ENCODE peak calls at places on chromosomes 7 and 10, in seven cellular contexts. One of them, this sample, is unnamed.

GRCh38 chr10:31820096-31820495 is 108.5 kb downstream of the ARHGAP12 start:
- DNase-seq in RWPE1: no peak
- DNase-seq in posterior vena cava: no peak
- DNase-seq in NCI-H146: no peak
- DNase-seq in astrocyte: peak
- DNase-seq in T-cell: no peak
- DNase-seq in adrenal gland: no peak
- DNase-seq in this sample: no peak

GRCh38 chr7:72493850-72494661 is 81.9 kb upstream of the CALN1 start:
- DNase-seq in RWPE1: peak
- DNase-seq in posterior vena cava: no peak
- DNase-seq in NCI-H146: peak
- DNase-seq in astrocyte: peak
- DNase-seq in T-cell: peak
- DNase-seq in adrenal gland: peak
- DNase-seq in this sample: peak

GRCh38 chr10:13704969-13705368 is 118.2 kb downstream of the PRPF18 start:
- DNase-seq in RWPE1: no peak
- DNase-seq in posterior vena cava: no peak
- DNase-seq in NCI-H146: no peak
- DNase-seq in astrocyte: no peak
- DNase-seq in T-cell: no peak
- DNase-seq in adrenal gland: no peak
- DNase-seq in this sample: no peak

GRCh38 chr10:78210976-78211375 is 177.3 kb downstream of the RPS24 start:
- DNase-seq in RWPE1: no peak
- DNase-seq in posterior vena cava: peak
- DNase-seq in NCI-H146: no peak
- DNase-seq in astrocyte: no peak
- DNase-seq in T-cell: no peak
- DNase-seq in adrenal gland: no peak
- DNase-seq in this sample: no peak

GRCh38 chr10:79070611-79071534 is 2.1 kb downstream of the ZMIZ1 start:
- DNase-seq in RWPE1: peak
- DNase-seq in posterior vena cava: peak
- DNase-seq in NCI-H146: peak
- DNase-seq in astrocyte: peak
- DNase-seq in T-cell: no peak
- DNase-seq in adrenal gland: peak
- DNase-seq in this sample: peak

GRCh38 chr7:5284304-5285281 is 1.9 kb downstream of the SLC29A4 start:
- DNase-seq in RWPE1: no peak
- DNase-seq in posterior vena cava: no peak
- DNase-seq in NCI-H146: peak
- DNase-seq in astrocyte: no peak
- DNase-seq in T-cell: no peak
- DNase-seq in adrenal gland: peak
- DNase-seq in this sample: no peak

GRCh38 chr7:27922907-27923306 is 182.9 kb downstream of the TAX1BP1 start:
- DNase-seq in RWPE1: no peak
- DNase-seq in posterior vena cava: no peak
- DNase-seq in NCI-H146: no peak
- DNase-seq in astrocyte: no peak
- DNase-seq in T-cell: no peak
- DNase-seq in adrenal gland: no peak
- DNase-seq in this sample: no peak

GRCh38 chr10:50419756-50420155 is 168.4 kb upstream of the ASAH2 start:
- DNase-seq in RWPE1: no peak
- DNase-seq in posterior vena cava: no peak
- DNase-seq in NCI-H146: no peak
- DNase-seq in astrocyte: no peak
- DNase-seq in T-cell: no peak
- DNase-seq in adrenal gland: no peak
- DNase-seq in this sample: no peak

GRCh38 chr7:44073664-44074348 is 8.4 kb upstream of the PGAM2 start:
- DNase-seq in RWPE1: peak
- DNase-seq in posterior vena cava: peak
- DNase-seq in NCI-H146: no peak
- DNase-seq in astrocyte: peak
- DNase-seq in T-cell: peak
- DNase-seq in adrenal gland: peak
- DNase-seq in this sample: peak

GRCh38 chr7:136555933-136556332 is 312.5 kb upstream of the CHRM2 start:
- DNase-seq in RWPE1: no peak
- DNase-seq in posterior vena cava: no peak
- DNase-seq in NCI-H146: no peak
- DNase-seq in astrocyte: peak
- DNase-seq in T-cell: no peak
- DNase-seq in adrenal gland: no peak
- DNase-seq in this sample: no peak

GRCh38 chr10:126315471-126316177 is 72.7 kb downstream of the ADAM12 start:
- DNase-seq in RWPE1: no peak
- DNase-seq in posterior vena cava: no peak
- DNase-seq in NCI-H146: no peak
- DNase-seq in astrocyte: peak
- DNase-seq in T-cell: no peak
- DNase-seq in adrenal gland: no peak
- DNase-seq in this sample: no peak

GRCh38 chr10:1379601-1380000 is 323.4 kb downstream of the WDR37 start:
- DNase-seq in RWPE1: no peak
- DNase-seq in posterior vena cava: no peak
- DNase-seq in NCI-H146: no peak
- DNase-seq in astrocyte: no peak
- DNase-seq in T-cell: no peak
- DNase-seq in adrenal gland: no peak
- DNase-seq in this sample: no peak

GRCh38 chr10:131693766-131694165 is 207.0 kb upstream of the PPP2R2D start:
- DNase-seq in RWPE1: no peak
- DNase-seq in posterior vena cava: peak
- DNase-seq in NCI-H146: no peak
- DNase-seq in astrocyte: no peak
- DNase-seq in T-cell: no peak
- DNase-seq in adrenal gland: no peak
- DNase-seq in this sample: no peak

GRCh38 chr7:36962367-36962766 is 238.1 kb upstream of the AOAH start:
- DNase-seq in RWPE1: no peak
- DNase-seq in posterior vena cava: no peak
- DNase-seq in NCI-H146: no peak
- DNase-seq in astrocyte: peak
- DNase-seq in T-cell: no peak
- DNase-seq in adrenal gland: no peak
- DNase-seq in this sample: no peak

GRCh38 chr7:36862685-36863375 is 138.5 kb upstream of the AOAH start:
- DNase-seq in RWPE1: no peak
- DNase-seq in posterior vena cava: no peak
- DNase-seq in NCI-H146: no peak
- DNase-seq in astrocyte: peak
- DNase-seq in T-cell: no peak
- DNase-seq in adrenal gland: no peak
- DNase-seq in this sample: no peak

GRCh38 chr7:79287976-79288375 is 165.5 kb downstream of the MAGI2 start:
- DNase-seq in RWPE1: no peak
- DNase-seq in posterior vena cava: no peak
- DNase-seq in NCI-H146: no peak
- DNase-seq in astrocyte: peak
- DNase-seq in T-cell: no peak
- DNase-seq in adrenal gland: no peak
- DNase-seq in this sample: no peak

GRCh38 chr10:92142949-92143348 is 147.9 kb downstream of the CPEB3 start:
- DNase-seq in RWPE1: no peak
- DNase-seq in posterior vena cava: no peak
- DNase-seq in NCI-H146: no peak
- DNase-seq in astrocyte: no peak
- DNase-seq in T-cell: no peak
- DNase-seq in adrenal gland: no peak
- DNase-seq in this sample: no peak